ENCODE peak calls at places on chromosome 21, in five cellular contexts. U is suprapubic skin, M is sigmoid colon, Q is GM23338, Y is upper lobe of left lung. J is an unnamed sample.

GRCh38 chr21:27300770-27301169 is 333.9 kb upstream of the ADAMTS5 start:
- DNase-seq in U (no peak), M (no peak), Q (no peak), Y (no peak), J (no peak)

GRCh38 chr21:32886339-32886738 is 114.8 kb upstream of the PAXBP1 start:
- DNase-seq in U (no peak), M (no peak), Q (no peak), Y (no peak), J (no peak)

GRCh38 chr21:29540289-29540688 is 241.6 kb downstream of the BACH1 start:
- DNase-seq in U (no peak), M (no peak), Q (no peak), Y (no peak), J (no peak)

GRCh38 chr21:33940846-33941245 is 25.2 kb upstream of the ATP5PO start:
- DNase-seq in U (no peak), M (no peak), Q (no peak), Y (no peak), J (no peak)

GRCh38 chr21:27248791-27249190 is 281.9 kb upstream of the ADAMTS5 start:
- DNase-seq in U (no peak), M (no peak), Q (no peak), Y (no peak), J (no peak)

GRCh38 chr21:34980423-34981115 is 68.5 kb downstream of the RUNX1 start:
- DNase-seq in U (no peak), M (no peak), Q (no peak), Y (no peak), J (no peak)

GRCh38 chr21:18603246-18603645 is 199.7 kb upstream of the TMPRSS15 start:
- DNase-seq in U (no peak), M (no peak), Q (no peak), Y (no peak), J (no peak)

GRCh38 chr21:28783641-28784185 is 209.0 kb downstream of the LTN1 start:
- DNase-seq in U (no peak), M (no peak), Q (no peak), Y (no peak), J (no peak)

GRCh38 chr21:34195365-34195764 is 122.0 kb downstream of the MRPS6 start:
- DNase-seq in U (no peak), M (no peak), Q (peak), Y (no peak), J (no peak)

GRCh38 chr21:31052489-31053142 is 14.3 kb upstream of the KRTAP19-8 start:
- DNase-seq in U (no peak), M (no peak), Q (peak), Y (no peak), J (no peak)

GRCh38 chr21:28793043-28793442 is 199.6 kb downstream of the LTN1 start:
- DNase-seq in U (no peak), M (no peak), Q (peak), Y (no peak), J (no peak)

GRCh38 chr21:34075760-34076159 is 2.4 kb downstream of the MRPS6 start:
- DNase-seq in U (no peak), M (no peak), Q (no peak), Y (no peak), J (no peak)

GRCh38 chr21:17726047-17726446 is 93.1 kb downstream of the C21orf91 start:
- DNase-seq in U (no peak), M (no peak), Q (peak), Y (no peak), J (no peak)

GRCh38 chr21:27681038-27681437 is 714.1 kb upstream of the ADAMTS5 start:
- DNase-seq in U (no peak), M (no peak), Q (no peak), Y (no peak), J (no peak)

GRCh38 chr21:33384851-33385331 is 18.3 kb upstream of the IFNGR2 start:
- DNase-seq in U (no peak), M (no peak), Q (no peak), Y (no peak), J (no peak)

GRCh38 chr21:27173052-27173451 is 206.2 kb upstream of the ADAMTS5 start:
- DNase-seq in U (no peak), M (no peak), Q (no peak), Y (no peak), J (no peak)

GRCh38 chr21:31425158-31425557 is 81.1 kb upstream of the TIAM1 start:
- DNase-seq in U (no peak), M (no peak), Q (peak), Y (no peak), J (no peak)

GRCh38 chr21:20997308-20997632 is 939 bp upstream of the NCAM2 start:
- DNase-seq in U (no peak), M (no peak), Q (peak), Y (no peak), J (no peak)

GRCh38 chr21:28069446-28069845 is 923.2 kb downstream of the LTN1 start:
- DNase-seq in U (no peak), M (no peak), Q (peak), Y (no peak), J (no peak)

GRCh38 chr21:41064951-41065350 is 103.0 kb upstream of the BACE2 start:
- DNase-seq in U (no peak), M (no peak), Q (no peak), Y (no peak), J (no peak)

GRCh38 chr21:29520146-29520545 is 221.4 kb downstream of the BACH1 start:
- DNase-seq in U (no peak), M (no peak), Q (no peak), Y (no peak), J (no peak)

GRCh38 chr21:31576428-31576827 is 83.1 kb upstream of the SOD1 start:
- DNase-seq in U (no peak), M (no peak), Q (no peak), Y (no peak), J (no peak)

GRCh38 chr21:15775291-15775690 is 45.5 kb downstream of the USP25 start:
- DNase-seq in U (no peak), M (no peak), Q (peak), Y (peak), J (no peak)

GRCh38 chr21:32207096-32207716 is 71.6 kb downstream of the MIS18A start:
- DNase-seq in U (peak), M (no peak), Q (no peak), Y (no peak), J (no peak)

GRCh38 chr21:29148535-29148934 is 18.1 kb downstream of the MAP3K7CL start:
- DNase-seq in U (no peak), M (no peak), Q (no peak), Y (no peak), J (no peak)

GRCh38 chr21:18661842-18662241 is 258.3 kb upstream of the TMPRSS15 start:
- DNase-seq in U (no peak), M (no peak), Q (no peak), Y (no peak), J (no peak)

GRCh38 chr21:28393279-28393678 is 599.4 kb downstream of the LTN1 start:
- DNase-seq in U (no peak), M (no peak), Q (peak), Y (peak), J (no peak)

GRCh38 chr21:17796503-17796902 is 22.7 kb downstream of the C21orf91 start:
- DNase-seq in U (no peak), M (no peak), Q (no peak), Y (no peak), J (no peak)

GRCh38 chr21:40049031-40049958 is 182.1 kb downstream of the PCP4 start:
- DNase-seq in U (no peak), M (peak), Q (no peak), Y (no peak), J (peak)

GRCh38 chr21:28215214-28215954 is 777.3 kb downstream of the LTN1 start:
- DNase-seq in U (no peak), M (no peak), Q (no peak), Y (no peak), J (no peak)

GRCh38 chr21:32977216-32977615 is 48.5 kb upstream of the OLIG2 start:
- DNase-seq in U (no peak), M (no peak), Q (no peak), Y (no peak), J (no peak)

GRCh38 chr21:34520769-34521508 is 8.9 kb upstream of the KCNE1 start:
- DNase-seq in U (no peak), M (no peak), Q (no peak), Y (peak), J (no peak)

GRCh38 chr21:26148071-26148470 is 22.5 kb downstream of the APP start:
- DNase-seq in U (no peak), M (no peak), Q (peak), Y (no peak), J (no peak)

GRCh38 chr21:26451014-26451740 is 121.9 kb downstream of the CYYR1 start:
- DNase-seq in U (no peak), M (no peak), Q (no peak), Y (no peak), J (no peak)

GRCh38 chr21:36254106-36254941 is 65.7 kb upstream of the MORC3 start:
- DNase-seq in U (no peak), M (no peak), Q (peak), Y (no peak), J (no peak)
- H3K27ac ChIP-seq in U (no peak), M (no peak), Q (peak), Y (no peak), J (no peak)

GRCh38 chr21:42222821-42223390 is 4.0 kb downstream of the ABCG1 start:
- DNase-seq in U (peak), M (peak), Q (no peak), Y (peak), J (no peak)

GRCh38 chr21:42223826-42224575 is 5.1 kb downstream of the ABCG1 start:
- DNase-seq in U (peak), M (peak), Q (no peak), Y (no peak), J (no peak)

GRCh38 chr21:42225571-42226155 is 6.7 kb downstream of the ABCG1 start:
- DNase-seq in U (peak), M (peak), Q (no peak), Y (no peak), J (no peak)

GRCh38 chr21:42222386-42222785 is 3.4 kb downstream of the ABCG1 start:
- DNase-seq in U (peak), M (peak), Q (no peak), Y (no peak), J (no peak)

GRCh38 chr21:42225042-42225441 is 6.1 kb downstream of the ABCG1 start:
- DNase-seq in U (no peak), M (no peak), Q (no peak), Y (no peak), J (no peak)
- H3K4me3 ChIP-seq in U (no peak), M (no peak), Q (no peak), Y (no peak), J (no peak)

GRCh38 chr21:38649120-38649519 is 150.8 kb upstream of the ERG start:
- DNase-seq in U (no peak), M (no peak), Q (no peak), Y (no peak), J (no peak)
- TF ChIP-seq POLR2AphosphoS5 in U (no peak), M (no peak), Q (no peak), Y (no peak), J (no peak)

GRCh38 chr21:45302082-45303061 is 14.7 kb upstream of the POFUT2 start:
- DNase-seq in U (no peak), M (peak), Q (no peak), Y (peak), J (no peak)
- H3K27ac ChIP-seq in U (peak), M (peak), Q (no peak), Y (peak), J (no peak)

GRCh38 chr21:14763695-14764064 is 217.6 kb upstream of the SAMSN1 start:
- DNase-seq in U (no peak), M (no peak), Q (no peak), Y (no peak), J (no peak)
- H3K4me3 ChIP-seq in U (no peak), M (no peak), Q (no peak), Y (no peak), J (no peak)

GRCh38 chr21:39003982-39004775 is 179.1 kb downstream of the PSMG1 start:
- DNase-seq in U (no peak), M (no peak), Q (no peak), Y (peak), J (no peak)

GRCh38 chr21:38997756-38998155 is 185.5 kb downstream of the PSMG1 start:
- DNase-seq in U (no peak), M (no peak), Q (no peak), Y (no peak), J (no peak)

GRCh38 chr21:38999148-38999547 is 184.1 kb downstream of the PSMG1 start:
- DNase-seq in U (no peak), M (no peak), Q (no peak), Y (no peak), J (no peak)

GRCh38 chr21:39000496-39000895 is 182.8 kb downstream of the PSMG1 start:
- DNase-seq in U (no peak), M (no peak), Q (no peak), Y (peak), J (no peak)

DNA sequence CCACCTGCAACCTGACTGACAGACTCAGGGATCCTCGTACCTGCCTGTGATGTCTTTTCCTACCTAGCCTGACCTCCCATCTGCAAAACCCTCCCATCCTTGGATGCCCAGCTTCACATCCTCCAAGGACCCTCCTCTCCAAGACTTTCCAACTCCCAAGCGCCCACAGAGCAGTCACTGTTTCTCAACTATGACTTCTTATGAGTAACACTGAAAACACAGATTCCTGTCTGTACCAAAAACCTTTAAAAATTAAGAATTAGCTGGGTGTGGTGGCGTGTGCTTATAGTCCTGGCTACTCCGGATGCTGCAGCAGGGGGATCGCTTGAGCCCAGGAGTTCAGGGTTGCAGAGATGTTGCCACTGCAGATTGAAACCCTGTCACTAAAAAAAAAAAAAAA is 181.9 kb downstream of the PSMG1 start:
- DNase-seq in U (no peak), M (no peak), Q (no peak), Y (no peak), J (no peak)
- TF ChIP-seq POLR2AphosphoS5 in U (no peak), M (no peak), Q (no peak), Y (no peak), J (no peak)

GRCh38 chr21:44062380-44062779 is 44.8 kb upstream of the PWP2 start:
- DNase-seq in U (peak), M (no peak), Q (no peak), Y (no peak), J (no peak)
- H3K27ac ChIP-seq in U (no peak), M (no peak), Q (no peak), Y (no peak), J (no peak)

GRCh38 chr21:36745459-36745858 is 46.5 kb downstream of the SIM2 start:
- DNase-seq in U (no peak), M (no peak), Q (no peak), Y (no peak), J (no peak)

GRCh38 chr21:36744560-36745231 is 45.8 kb downstream of the SIM2 start:
- DNase-seq in U (no peak), M (no peak), Q (no peak), Y (no peak), J (no peak)

GRCh38 chr21:36749935-36750578 is 51.1 kb downstream of the SIM2 start:
- DNase-seq in U (no peak), M (no peak), Q (peak), Y (no peak), J (no peak)

GRCh38 chr21:36747815-36748381 is 49.0 kb downstream of the SIM2 start:
- DNase-seq in U (no peak), M (no peak), Q (peak), Y (no peak), J (no peak)

DNA sequence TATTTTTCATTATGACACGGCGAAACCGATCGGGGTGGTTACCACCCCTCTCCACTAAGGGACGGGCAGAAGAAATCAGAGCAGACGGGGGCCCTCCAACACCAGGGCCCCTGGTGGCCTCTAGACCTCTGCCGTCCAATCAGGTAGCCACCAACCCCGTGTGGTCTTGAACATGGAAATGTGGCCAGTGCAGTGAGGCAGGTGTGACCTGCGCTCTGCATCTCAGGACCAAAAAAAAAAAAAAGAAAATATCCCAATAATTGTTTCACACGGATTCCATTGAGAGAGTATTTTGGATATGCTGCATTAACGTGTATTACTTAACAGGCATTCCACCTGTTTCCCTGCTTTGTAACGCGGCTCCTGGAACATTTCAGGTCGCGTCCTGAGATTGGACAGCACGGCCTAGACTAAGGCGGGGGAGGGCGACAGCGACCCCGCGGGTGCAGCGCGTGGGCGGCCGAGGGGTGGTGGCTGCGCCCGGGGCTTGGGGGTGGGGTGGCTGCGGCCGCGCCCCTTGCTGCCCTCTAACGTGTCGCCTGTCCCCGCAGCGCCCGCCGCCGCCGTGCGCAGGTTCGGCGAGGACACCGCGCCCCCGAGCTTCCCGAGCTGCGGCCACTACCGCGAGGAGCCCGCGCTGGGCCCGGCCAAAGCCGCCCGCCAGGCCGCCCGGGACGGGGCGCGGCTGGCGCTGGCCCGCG is 48.3 kb downstream of the SIM2 start:
- DNase-seq in U (no peak), M (no peak), Q (peak), Y (no peak), J (no peak)
- H3K4me3 ChIP-seq in U (peak), M (peak), Q (peak), Y (peak), J (no peak)